ENCODE peak calls at places on chromosomes 16 and 17, in four cellular contexts. T is AG09319, H is GM06990, V is BJ. E is an unnamed sample.

GRCh38 chr17:17728550-17729251 is 47.4 kb downstream of the RAI1 start:
- DNase-seq in T (no peak), H (no peak), V (no peak), E (no peak)

GRCh38 chr16:26651884-26652283 is 414.8 kb upstream of the C16orf82 start:
- DNase-seq in H (no peak), T (no peak), V (no peak), E (no peak)

GRCh38 chr16:56608876-56609462 is 585 bp downstream of the MT2A start:
- DNase-seq in T (no peak), H (no peak), V (no peak), E (no peak)

GRCh38 chr16:10561001-10561400 is 19.4 kb downstream of the EMP2 start:
- DNase-seq in H (no peak), T (no peak), V (no peak), E (no peak)

GRCh38 chr16:80114699-80115098 is 426.1 kb upstream of the DYNLRB2 start:
- DNase-seq in V (no peak), H (no peak), T (no peak), E (no peak)

GRCh38 chr16:58032710-58033293 is 7.2 kb downstream of the MMP15 start:
- DNase-seq in V (no peak), T (no peak), H (no peak), E (no peak)

GRCh38 chr17:73137376-73137775 is 27.4 kb upstream of the SSTR2 start:
- DNase-seq in V (no peak), H (no peak), T (no peak), E (no peak)

GRCh38 chr17:35082073-35082657 is 18.7 kb upstream of the RFFL start:
- DNase-seq in V (peak), H (peak), T (no peak), E (no peak)

GRCh38 chr17:10469459-10469858 is at the start of gene MYH4:
- DNase-seq in V (no peak), T (no peak), H (no peak), E (no peak)

GRCh38 chr17:63019138-63019873 is 53.3 kb downstream of the TANC2 start:
- DNase-seq in H (no peak), T (no peak), V (no peak), E (no peak)

GRCh38 chr16:67177743-67178699 is 5.7 kb downstream of the MATCAP1 start:
- DNase-seq in T (no peak), V (no peak), H (peak), E (no peak)

GRCh38 chr16:86991679-86992078 is 325.5 kb downstream of the C16orf95 start:
- DNase-seq in H (no peak), V (no peak), T (no peak), E (no peak)

GRCh38 chr17:51764387-51764971 is 394.0 kb downstream of the CA10 start:
- DNase-seq in V (peak), H (peak), T (no peak), E (peak)

DNA sequence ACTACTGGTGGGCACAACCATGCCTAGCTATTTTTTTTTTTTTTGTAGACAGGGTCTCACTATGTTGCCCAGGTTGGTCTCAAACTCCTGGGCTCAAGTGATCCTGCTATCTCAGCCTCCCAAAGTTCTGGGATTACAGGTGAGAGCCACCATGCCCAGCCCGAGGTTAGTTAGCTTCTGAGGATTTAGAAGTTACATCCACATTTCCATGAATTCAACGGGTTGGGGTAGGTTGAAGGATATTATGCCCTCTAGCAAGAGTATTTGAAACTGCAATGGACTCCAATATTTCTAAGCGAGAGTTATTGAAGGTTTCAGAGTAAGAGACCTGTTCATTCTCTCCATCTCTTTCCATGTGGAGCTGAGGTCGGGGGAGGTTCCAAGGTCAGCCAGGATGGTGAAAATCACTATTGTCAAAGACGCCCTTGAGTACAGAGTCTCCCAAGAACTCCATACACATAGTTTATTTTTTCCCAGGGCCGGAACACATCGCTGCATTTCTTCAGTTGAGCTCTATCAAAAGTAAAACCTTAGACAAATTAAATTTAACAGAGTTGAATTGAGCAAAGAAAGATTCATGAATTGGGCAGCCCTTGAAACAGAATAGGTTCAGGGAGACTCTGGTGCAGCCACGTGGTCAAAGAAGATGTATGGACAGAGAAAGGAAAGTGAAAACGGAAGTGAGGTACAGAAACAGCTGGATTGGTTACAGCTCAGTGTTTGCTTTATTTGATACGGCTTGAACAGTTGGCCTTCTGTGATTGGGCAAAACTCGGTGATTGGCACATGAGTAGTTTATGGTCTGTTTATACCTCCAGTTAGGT is 19.0 kb upstream of the ITPRIPL2 start:
- DNase-seq in V (no peak), H (no peak), T (no peak), E (no peak)
- TF ChIP-seq CTCF in V (no peak), H (no peak), T (no peak), E (no peak)

DNA sequence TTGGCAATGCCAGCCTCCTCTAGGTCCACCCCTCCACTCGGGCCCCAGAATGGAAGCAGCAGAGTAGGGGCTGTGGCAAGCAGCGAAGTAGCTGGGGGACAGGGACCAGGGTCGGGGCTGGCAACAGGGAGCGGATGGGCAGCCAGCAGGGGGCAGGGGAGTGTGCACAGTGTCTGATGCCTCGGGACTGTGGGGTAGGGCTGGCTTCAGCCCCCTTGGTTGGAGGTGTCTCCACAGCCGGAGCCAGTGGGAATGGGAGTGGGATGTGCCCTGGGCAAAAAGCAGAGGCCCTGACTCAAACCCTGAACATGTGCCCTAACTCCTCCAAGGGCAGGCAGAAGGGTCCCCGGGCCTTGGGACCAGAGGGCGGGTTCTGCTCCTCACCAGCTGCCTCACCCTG is 18.5 kb upstream of the ARHGAP27 start:
- DNase-seq in T (no peak), V (no peak), H (no peak), E (no peak)
- TF ChIP-seq CTCF in T (no peak), V (no peak), H (no peak), E (peak)

GRCh38 chr17:74736423-74737298 is at the start of gene RAB37:
- DNase-seq in V (no peak), H (peak), T (no peak), E (peak)
- TF ChIP-seq CTCF in V (no peak), H (peak), T (peak), E (peak)

DNA sequence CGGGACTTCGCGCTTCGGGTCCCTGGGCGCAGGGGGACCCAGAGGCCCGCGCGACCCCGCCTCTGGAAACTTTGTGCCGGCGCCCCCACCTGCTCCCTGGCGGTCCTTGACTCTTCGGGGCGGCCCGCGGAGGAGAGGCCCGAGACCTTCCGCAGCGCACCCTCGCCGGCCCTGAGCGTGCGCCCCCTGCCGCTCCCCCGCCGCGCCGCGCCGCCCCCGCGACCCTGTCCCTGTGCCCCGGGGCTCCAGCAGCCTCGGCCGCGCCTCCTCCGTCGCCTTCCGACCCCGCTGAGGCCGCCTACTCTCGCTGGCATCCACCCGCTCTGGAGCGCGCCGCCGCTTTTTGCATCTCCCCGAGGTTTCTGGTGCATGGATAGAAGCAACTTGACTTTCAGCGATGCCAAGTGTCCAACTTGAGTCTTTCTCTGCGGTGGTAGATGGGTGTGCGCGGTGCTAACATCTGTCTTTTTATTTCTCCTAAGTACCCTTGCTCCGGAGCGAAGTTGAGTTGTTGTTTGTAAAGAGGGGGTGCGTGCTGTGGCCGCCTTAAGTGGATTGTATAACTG is 414 bp downstream of the DUSP14 start:
- DNase-seq in V (peak), T (no peak), H (peak), E (peak)
- TF ChIP-seq CTCF in V (no peak), T (no peak), H (no peak), E (peak)

DNA sequence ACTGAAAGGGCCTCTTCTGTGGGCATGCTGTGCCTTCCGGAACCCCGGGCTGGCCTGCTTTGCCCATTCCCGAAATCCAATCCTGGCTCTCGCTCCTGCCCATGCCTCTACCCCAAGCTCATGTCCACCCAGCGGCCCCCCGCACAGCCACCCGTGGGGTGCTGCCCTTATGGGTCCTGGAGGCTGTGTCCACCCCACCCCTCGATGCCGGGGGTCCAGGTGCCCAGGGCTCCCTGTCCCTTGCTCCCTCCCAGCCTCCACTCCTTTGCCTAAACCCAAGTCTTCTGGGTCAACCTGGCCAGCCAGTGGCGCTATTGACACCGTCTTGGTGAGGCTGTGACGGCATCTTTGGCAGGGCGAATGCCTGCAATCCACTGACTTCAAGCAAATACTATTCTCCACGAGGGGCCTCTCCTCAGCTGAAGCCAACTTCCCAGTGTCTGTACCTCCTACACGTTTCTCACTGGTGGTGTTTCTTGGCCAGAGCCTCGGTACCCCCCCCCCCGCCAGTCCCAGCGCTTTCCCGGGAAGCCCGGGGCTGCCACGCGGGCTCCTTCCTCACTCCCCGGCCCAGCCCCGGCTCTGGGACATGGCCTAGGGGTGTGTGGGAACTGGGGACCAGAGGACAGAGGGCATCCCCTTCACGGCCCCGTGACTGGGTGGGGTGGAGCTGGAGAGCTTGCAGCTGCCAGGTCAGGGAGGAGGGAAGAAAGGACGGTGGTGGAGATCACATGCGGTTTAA is 12.2 kb upstream of the DUS1L start:
- DNase-seq in V (no peak), T (no peak), H (no peak), E (no peak)
- TF ChIP-seq CTCF in V (no peak), T (no peak), H (no peak), E (no peak)

GRCh38 chr17:56661906-56662305 is 68.4 kb downstream of the NOG start:
- DNase-seq in V (no peak), T (no peak), H (no peak), E (no peak)
- TF ChIP-seq CTCF in V (no peak), T (no peak), H (no peak), E (no peak)

GRCh38 chr17:61426482-61427304 is 25.5 kb upstream of the TBX4 start:
- DNase-seq in V (peak), T (no peak), H (no peak), E (no peak)

GRCh38 chr17:61436273-61436672 is 15.9 kb upstream of the TBX4 start:
- DNase-seq in V (no peak), H (no peak), T (no peak), E (no peak)

GRCh38 chr17:61429274-61429673 is 22.9 kb upstream of the TBX4 start:
- DNase-seq in V (no peak), T (no peak), H (no peak), E (no peak)

GRCh38 chr17:61427567-61427966 is 24.7 kb upstream of the TBX4 start:
- DNase-seq in V (no peak), H (no peak), T (no peak), E (no peak)

GRCh38 chr17:61431594-61432311 is 20.5 kb upstream of the TBX4 start:
- DNase-seq in V (no peak), T (no peak), H (no peak), E (no peak)
- TF ChIP-seq CTCF in V (no peak), T (no peak), H (no peak), E (no peak)

E was measured in GM10248.